ENCODE peak calls at places on chromosomes 4 and X, in five cellular contexts. Y is IMR-90, J is A549, Q is K562, K is SK-N-SH. X is an unnamed sample.

GRCh38 chr4:182809417-182810102 is 107.6 kb downstream of the DCTD start:
- DNase-seq in J (no peak), Q (no peak), K (no peak), Y (no peak), X (no peak)

GRCh38 chrX:110182362-110182761 is 135.5 kb downstream of the AMMECR1 start:
- DNase-seq in J (no peak), Y (peak; percentile 43), K (no peak), Q (no peak), X (no peak)

GRCh38 chrX:39779952-39780783 is 317.6 kb downstream of the BCOR start:
- DNase-seq in K (no peak), Q (no peak), J (no peak), Y (no peak), X (no peak)

GRCh38 chrX:123731258-123731986 is 1.4 kb downstream of the THOC2 start:
- DNase-seq in Y (peak; percentile 15), J (no peak), Q (peak; percentile 78), K (peak; percentile 34), X (no peak)

GRCh38 chrX:13290891-13291614 is 28.8 kb downstream of the ATXN3L start:
- DNase-seq in Q (peak; percentile 84), J (no peak), Y (no peak), K (no peak), X (no peak)

GRCh38 chrX:44651347-44651746 is 108.7 kb upstream of the FUNDC1 start:
- DNase-seq in Y (no peak), Q (peak; percentile 3), J (no peak), K (peak; percentile 11), X (no peak)

GRCh38 chrX:103889216-103889615 is 57.2 kb upstream of the RAB9B start:
- DNase-seq in J (no peak), Q (no peak), Y (no peak), K (no peak), X (no peak)

GRCh38 chr4:183035726-183036415 is 63.2 kb upstream of the WWC2 start:
- DNase-seq in Q (no peak), K (no peak), Y (no peak), J (no peak), X (no peak)

GRCh38 chr4:7909966-7910720 is 29.5 kb downstream of the AFAP1 start:
- DNase-seq in J (no peak), K (no peak), Q (no peak), Y (peak; percentile 65), X (no peak)

GRCh38 chr4:5206391-5206790 is 155.1 kb downstream of the STK32B start:
- DNase-seq in Y (peak; percentile 93), K (no peak), J (peak; percentile 9), Q (peak; percentile 2), X (no peak)

GRCh38 chr4:169658970-169659735 is 38.8 kb downstream of the CLCN3 start:
- DNase-seq in J (no peak), K (no peak), Q (peak; percentile 41), Y (no peak), X (no peak)

GRCh38 chr4:6633091-6633906 is 7.2 kb upstream of the MRFAP1 start:
- DNase-seq in K (no peak), Y (peak; percentile 49), J (no peak), Q (peak; percentile 47), X (no peak)

GRCh38 chr4:154014401-154015105 is 225.7 kb upstream of the SFRP2 start:
- DNase-seq in K (no peak), Q (no peak), Y (no peak), J (no peak), X (no peak)

GRCh38 chr4:88962430-88962829 is 94.6 kb downstream of the FAM13A start:
- DNase-seq in Q (no peak), J (no peak), Y (no peak), K (no peak), X (no peak)

GRCh38 chr4:145299380-145300076 is 119.1 kb upstream of the OTUD4 start:
- DNase-seq in J (no peak), Q (peak; percentile 11), K (no peak), Y (peak; percentile 75), X (peak; percentile 89)

GRCh38 chr4:82043081-82043808 is 330.5 kb downstream of the HNRNPD start:
- DNase-seq in Y (no peak), J (no peak), K (no peak), Q (peak; percentile 24), X (no peak)
- TF ChIP-seq RCOR1 in Y (no peak), J (no peak), K (no peak), Q (no peak), X (no peak)

DNA sequence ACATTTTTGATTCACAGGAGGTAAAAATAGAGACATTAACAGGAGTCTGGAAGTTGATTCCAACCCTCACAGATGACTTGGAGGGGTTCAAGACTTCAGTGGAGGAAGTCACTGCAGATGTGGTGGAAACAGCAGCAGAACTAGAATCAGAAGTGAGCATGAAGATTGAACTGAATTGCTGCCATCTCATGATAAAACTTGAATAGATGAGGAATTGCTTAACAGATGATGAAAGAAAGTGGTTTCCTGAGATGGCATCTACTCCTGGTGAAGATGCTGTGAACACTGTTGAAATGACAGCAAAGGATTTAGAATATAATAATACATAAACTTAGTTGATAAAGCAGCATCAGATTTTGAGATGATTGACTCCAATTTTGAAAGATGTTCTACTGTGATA is 76.6 kb downstream of the RELL1 start:
- DNase-seq in J (no peak), Q (no peak), Y (no peak), K (no peak), X (no peak)
- TF ChIP-seq RCOR1 in J (no peak), Q (no peak), Y (no peak), K (no peak), X (no peak)

DNA sequence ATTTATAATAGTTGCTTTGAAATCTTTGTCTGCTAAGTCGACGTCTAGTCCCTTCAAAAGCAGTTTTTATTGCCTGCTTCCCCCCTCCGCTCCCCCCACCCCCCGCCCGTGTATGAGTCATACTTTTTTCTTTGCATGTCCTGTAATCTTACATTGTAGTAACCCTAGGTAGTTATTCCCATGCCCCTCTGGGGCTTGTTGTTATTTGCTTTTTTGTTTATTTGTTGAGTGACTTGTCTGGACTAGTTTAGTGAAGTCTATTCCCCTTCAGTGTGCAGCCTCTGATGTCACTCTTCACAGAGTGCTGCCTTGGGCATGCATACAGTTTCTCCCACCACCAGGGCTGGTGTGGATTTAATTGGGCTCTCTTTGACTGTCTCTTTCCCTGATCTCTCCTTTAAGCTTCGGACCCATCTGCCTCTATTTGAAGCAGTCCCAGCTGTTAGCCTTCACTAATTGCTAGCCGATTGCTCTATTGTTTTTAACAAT is 86.2 kb downstream of the PPEF1 start:
- DNase-seq in Y (no peak), K (peak; percentile 43), J (peak; percentile 75), Q (peak; percentile 5), X (no peak)
- TF ChIP-seq RCOR1 in Y (no peak), K (no peak), J (no peak), Q (no peak), X (no peak)

DNA sequence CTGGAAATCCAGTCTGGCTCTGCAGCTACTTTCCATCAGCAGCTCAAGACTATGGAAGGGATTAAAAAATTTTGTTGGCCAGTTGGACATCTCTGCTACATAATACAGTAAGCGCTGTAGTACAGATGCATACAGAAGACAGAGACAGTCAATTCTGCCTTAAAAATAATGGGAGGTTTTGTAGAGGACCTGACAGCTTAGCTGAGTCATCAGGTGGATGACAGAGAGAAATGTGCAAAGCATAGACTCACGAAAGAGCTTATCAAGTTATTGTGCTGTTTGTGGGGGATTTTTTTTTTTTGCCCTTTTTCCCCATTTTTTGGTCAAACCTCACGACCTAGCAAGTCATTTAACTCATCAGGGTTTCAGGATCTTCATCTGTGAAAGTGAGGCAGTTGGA is 149.0 kb upstream of the SCML1 start:
- DNase-seq in Q (no peak), Y (no peak), J (no peak), K (no peak), X (no peak)
- TF ChIP-seq RCOR1 in Q (no peak), Y (no peak), J (no peak), K (no peak), X (no peak)

GRCh38 chr4:40333921-40334352 is 1.2 kb upstream of the CHRNA9 start:
- DNase-seq in Q (no peak), J (peak; percentile 45), K (peak; percentile 72), Y (peak; percentile 76), X (no peak)

GRCh38 chr4:40337523-40337922 is 2.4 kb downstream of the CHRNA9 start:
- DNase-seq in J (no peak), K (no peak), Q (no peak), Y (no peak), X (no peak)

GRCh38 chr4:40337081-40337480 is 1.9 kb downstream of the CHRNA9 start:
- DNase-seq in J (no peak), Q (no peak), Y (no peak), K (no peak), X (no peak)

GRCh38 chr4:40335508-40335860 is 351 bp downstream of the CHRNA9 start:
- DNase-seq in Y (peak; percentile 37), K (no peak), J (peak; percentile 43), Q (no peak), X (no peak)

GRCh38 chr4:40334591-40335507 is at the start of gene CHRNA9:
- DNase-seq in Q (no peak), Y (no peak), K (no peak), J (no peak), X (no peak)
- TF ChIP-seq RCOR1 in Q (no peak), Y (no peak), K (no peak), J (no peak), X (no peak)

DNA sequence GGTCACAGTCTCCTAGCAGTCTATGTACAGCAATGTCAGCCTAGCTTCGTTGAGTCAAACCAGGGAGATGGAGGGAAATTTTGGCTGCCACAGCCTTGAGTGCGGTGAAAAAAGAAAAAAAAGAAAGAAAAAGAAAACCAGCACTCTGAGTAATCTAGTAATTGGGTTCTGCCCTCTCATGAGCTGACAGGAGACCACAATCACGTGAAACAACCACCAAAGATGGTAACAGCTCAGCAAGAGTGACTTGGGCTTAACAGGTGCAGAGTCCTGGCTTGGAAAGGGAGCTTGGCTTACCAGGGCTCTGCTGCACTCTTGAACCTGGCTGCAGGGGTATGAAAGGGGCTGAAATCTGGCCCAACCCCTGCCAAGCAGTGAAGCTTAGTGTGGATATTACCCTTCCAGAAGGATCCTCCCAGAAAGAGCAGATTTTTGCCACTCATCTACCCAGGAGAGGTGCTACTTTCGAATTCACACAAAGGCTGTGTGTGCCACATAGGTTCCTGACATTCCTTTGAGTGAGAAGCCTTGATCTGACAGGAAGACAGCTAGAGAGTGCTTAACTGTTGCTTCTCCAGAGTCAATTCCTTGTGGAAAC is 350.3 kb downstream of the PTTG2 start:
- DNase-seq in Q (no peak), J (no peak), Y (no peak), K (no peak), X (peak; percentile 97)
- TF ChIP-seq RCOR1 in Q (no peak), J (no peak), Y (no peak), K (no peak), X (peak; percentile 71)

GRCh38 chr4:122612540-122612939 is 8.3 kb downstream of the IL21 start:
- DNase-seq in K (no peak), Q (no peak), J (peak; percentile 1), Y (peak; percentile 45), X (no peak)
- TF ChIP-seq RCOR1 in K (no peak), Q (no peak), J (no peak), Y (no peak), X (no peak)

X was measured in GM12878.